ENCODE peak calls at places on chromosome 22, in ten cellular contexts. One of them, this sample, is unnamed.

GRCh38 chr22:29308148-29308790 is 1.8 kb downstream of the GAS2L1 start:
- DNase-seq in PC-9: no peak
- DNase-seq in prostate gland: no peak
- DNase-seq in adrenal gland: peak; percentile 42
- DNase-seq in fibroblast of lung: no peak
- DNase-seq in RWPE1: no peak
- DNase-seq in gastrocnemius medialis: no peak
- DNase-seq in B cell: no peak
- DNase-seq in cardiac fibroblast: no peak
- DNase-seq in endodermal cell: no peak
- DNase-seq in this sample: no peak

GRCh38 chr22:45420539-45420938 is 7.0 kb downstream of the RIBC2 start:
- DNase-seq in PC-9: no peak
- DNase-seq in prostate gland: no peak
- DNase-seq in adrenal gland: no peak
- DNase-seq in fibroblast of lung: no peak
- DNase-seq in RWPE1: no peak
- DNase-seq in gastrocnemius medialis: no peak
- DNase-seq in B cell: no peak
- DNase-seq in cardiac fibroblast: no peak
- DNase-seq in endodermal cell: no peak
- DNase-seq in this sample: no peak

GRCh38 chr22:43992331-43992821 is 31.7 kb upstream of the PARVB start:
- DNase-seq in PC-9: no peak
- DNase-seq in prostate gland: no peak
- DNase-seq in adrenal gland: no peak
- DNase-seq in fibroblast of lung: peak; percentile 72
- DNase-seq in RWPE1: no peak
- DNase-seq in gastrocnemius medialis: no peak
- DNase-seq in B cell: no peak
- DNase-seq in cardiac fibroblast: peak; percentile 25
- DNase-seq in endodermal cell: no peak
- DNase-seq in this sample: no peak

GRCh38 chr22:32754413-32755041 is 47.0 kb upstream of the TIMP3 start:
- DNase-seq in PC-9: peak; percentile 34
- DNase-seq in prostate gland: no peak
- DNase-seq in adrenal gland: peak; percentile 35
- DNase-seq in fibroblast of lung: peak; percentile 50
- DNase-seq in RWPE1: peak; percentile 29
- DNase-seq in gastrocnemius medialis: peak; percentile 72
- DNase-seq in B cell: no peak
- DNase-seq in cardiac fibroblast: peak; percentile 63
- DNase-seq in endodermal cell: no peak
- DNase-seq in this sample: no peak

GRCh38 chr22:24175160-24175808 is 6.0 kb upstream of the SUSD2 start:
- DNase-seq in PC-9: peak; percentile 63
- DNase-seq in prostate gland: peak; percentile 73
- DNase-seq in adrenal gland: peak; percentile 85
- DNase-seq in fibroblast of lung: peak; percentile 54
- DNase-seq in RWPE1: peak; percentile 43
- DNase-seq in gastrocnemius medialis: peak; percentile 70
- DNase-seq in B cell: peak; percentile 66
- DNase-seq in cardiac fibroblast: peak; percentile 81
- DNase-seq in endodermal cell: peak; percentile 95
- DNase-seq in this sample: peak; percentile 88

GRCh38 chr22:44746836-44747519 is 5.4 kb upstream of the ARHGAP8 start:
- DNase-seq in PC-9: no peak
- DNase-seq in prostate gland: no peak
- DNase-seq in adrenal gland: peak; percentile 86
- DNase-seq in fibroblast of lung: no peak
- DNase-seq in RWPE1: no peak
- DNase-seq in gastrocnemius medialis: no peak
- DNase-seq in B cell: no peak
- DNase-seq in cardiac fibroblast: no peak
- DNase-seq in endodermal cell: peak; percentile 76
- DNase-seq in this sample: no peak

GRCh38 chr22:17606472-17606871 is 22.1 kb downstream of the ATP6V1E1 start:
- DNase-seq in PC-9: no peak
- DNase-seq in prostate gland: no peak
- DNase-seq in adrenal gland: no peak
- DNase-seq in fibroblast of lung: peak; percentile 6
- DNase-seq in RWPE1: no peak
- DNase-seq in gastrocnemius medialis: no peak
- DNase-seq in B cell: no peak
- DNase-seq in cardiac fibroblast: no peak
- DNase-seq in endodermal cell: no peak
- DNase-seq in this sample: no peak

GRCh38 chr22:24146190-24146616 is 35.1 kb upstream of the SUSD2 start:
- DNase-seq in PC-9: peak; percentile 64
- DNase-seq in prostate gland: peak; percentile 34
- DNase-seq in adrenal gland: peak; percentile 58
- DNase-seq in fibroblast of lung: peak; percentile 58
- DNase-seq in RWPE1: no peak
- DNase-seq in gastrocnemius medialis: peak; percentile 75
- DNase-seq in B cell: peak; percentile 57
- DNase-seq in cardiac fibroblast: peak; percentile 72
- DNase-seq in endodermal cell: peak; percentile 80
- DNase-seq in this sample: peak; percentile 44

GRCh38 chr22:33652596-33652995 is 267.7 kb downstream of the LARGE1 start:
- DNase-seq in PC-9: no peak
- DNase-seq in prostate gland: no peak
- DNase-seq in adrenal gland: peak; percentile 68
- DNase-seq in fibroblast of lung: peak; percentile 58
- DNase-seq in RWPE1: no peak
- DNase-seq in gastrocnemius medialis: no peak
- DNase-seq in B cell: no peak
- DNase-seq in cardiac fibroblast: no peak
- DNase-seq in endodermal cell: no peak
- DNase-seq in this sample: no peak

GRCh38 chr22:46990937-46991520 is 228.6 kb downstream of the TBC1D22A start:
- DNase-seq in PC-9: no peak
- DNase-seq in prostate gland: no peak
- DNase-seq in adrenal gland: peak; percentile 23
- DNase-seq in fibroblast of lung: no peak
- DNase-seq in RWPE1: no peak
- DNase-seq in gastrocnemius medialis: no peak
- DNase-seq in B cell: no peak
- DNase-seq in cardiac fibroblast: no peak
- DNase-seq in endodermal cell: no peak
- DNase-seq in this sample: no peak

GRCh38 chr22:46196268-46196667 is 45.9 kb downstream of the PPARA start:
- DNase-seq in PC-9: no peak
- DNase-seq in prostate gland: peak; percentile 31
- DNase-seq in adrenal gland: peak; percentile 63
- DNase-seq in fibroblast of lung: no peak
- DNase-seq in RWPE1: no peak
- DNase-seq in gastrocnemius medialis: peak; percentile 86
- DNase-seq in B cell: no peak
- DNase-seq in cardiac fibroblast: no peak
- DNase-seq in endodermal cell: no peak
- DNase-seq in this sample: no peak

GRCh38 chr22:30265851-30266444 is 703 bp downstream of the OSM start:
- DNase-seq in PC-9: no peak
- DNase-seq in prostate gland: no peak
- DNase-seq in adrenal gland: no peak
- DNase-seq in fibroblast of lung: no peak
- DNase-seq in RWPE1: no peak
- DNase-seq in gastrocnemius medialis: no peak
- DNase-seq in B cell: peak; percentile 80
- DNase-seq in cardiac fibroblast: no peak
- DNase-seq in endodermal cell: peak; percentile 67
- DNase-seq in this sample: no peak

GRCh38 chr22:50258361-50259292 is 2.9 kb downstream of the MAPK12 start:
- DNase-seq in PC-9: no peak
- DNase-seq in prostate gland: no peak
- DNase-seq in adrenal gland: no peak
- DNase-seq in fibroblast of lung: no peak
- DNase-seq in RWPE1: no peak
- DNase-seq in gastrocnemius medialis: peak; percentile 98
- DNase-seq in B cell: no peak
- DNase-seq in cardiac fibroblast: no peak
- DNase-seq in endodermal cell: no peak
- DNase-seq in this sample: no peak
- TF ChIP-seq CTCF in PC-9: no peak
- TF ChIP-seq CTCF in prostate gland: no peak
- TF ChIP-seq CTCF in adrenal gland: no peak
- TF ChIP-seq CTCF in fibroblast of lung: no peak
- TF ChIP-seq CTCF in RWPE1: no peak
- TF ChIP-seq CTCF in gastrocnemius medialis: no peak
- TF ChIP-seq CTCF in B cell: no peak
- TF ChIP-seq CTCF in cardiac fibroblast: no peak
- TF ChIP-seq CTCF in endodermal cell: no peak
- TF ChIP-seq CTCF in this sample: no peak

GRCh38 chr22:35894937-35895708 is 133.5 kb downstream of the RBFOX2 start:
- DNase-seq in PC-9: peak; percentile 49
- DNase-seq in prostate gland: peak; percentile 51
- DNase-seq in adrenal gland: peak; percentile 59
- DNase-seq in fibroblast of lung: peak; percentile 72
- DNase-seq in RWPE1: peak; percentile 70
- DNase-seq in gastrocnemius medialis: peak; percentile 60
- DNase-seq in B cell: no peak
- DNase-seq in cardiac fibroblast: peak; percentile 84
- DNase-seq in endodermal cell: no peak
- DNase-seq in this sample: no peak

GRCh38 chr22:35892192-35892591 is 136.4 kb downstream of the RBFOX2 start:
- DNase-seq in PC-9: no peak
- DNase-seq in prostate gland: no peak
- DNase-seq in adrenal gland: peak; percentile 38
- DNase-seq in fibroblast of lung: peak; percentile 89
- DNase-seq in RWPE1: no peak
- DNase-seq in gastrocnemius medialis: no peak
- DNase-seq in B cell: no peak
- DNase-seq in cardiac fibroblast: peak; percentile 80
- DNase-seq in endodermal cell: no peak
- DNase-seq in this sample: no peak

GRCh38 chr22:35893698-35894097 is 134.9 kb downstream of the RBFOX2 start:
- DNase-seq in PC-9: no peak
- DNase-seq in prostate gland: no peak
- DNase-seq in adrenal gland: no peak
- DNase-seq in fibroblast of lung: no peak
- DNase-seq in RWPE1: no peak
- DNase-seq in gastrocnemius medialis: no peak
- DNase-seq in B cell: no peak
- DNase-seq in cardiac fibroblast: peak; percentile 43
- DNase-seq in endodermal cell: no peak
- DNase-seq in this sample: no peak

GRCh38 chr22:35896306-35896705 is 132.3 kb downstream of the RBFOX2 start:
- DNase-seq in PC-9: no peak
- DNase-seq in prostate gland: no peak
- DNase-seq in adrenal gland: no peak
- DNase-seq in fibroblast of lung: no peak
- DNase-seq in RWPE1: no peak
- DNase-seq in gastrocnemius medialis: no peak
- DNase-seq in B cell: no peak
- DNase-seq in cardiac fibroblast: no peak
- DNase-seq in endodermal cell: no peak
- DNase-seq in this sample: no peak

DNA sequence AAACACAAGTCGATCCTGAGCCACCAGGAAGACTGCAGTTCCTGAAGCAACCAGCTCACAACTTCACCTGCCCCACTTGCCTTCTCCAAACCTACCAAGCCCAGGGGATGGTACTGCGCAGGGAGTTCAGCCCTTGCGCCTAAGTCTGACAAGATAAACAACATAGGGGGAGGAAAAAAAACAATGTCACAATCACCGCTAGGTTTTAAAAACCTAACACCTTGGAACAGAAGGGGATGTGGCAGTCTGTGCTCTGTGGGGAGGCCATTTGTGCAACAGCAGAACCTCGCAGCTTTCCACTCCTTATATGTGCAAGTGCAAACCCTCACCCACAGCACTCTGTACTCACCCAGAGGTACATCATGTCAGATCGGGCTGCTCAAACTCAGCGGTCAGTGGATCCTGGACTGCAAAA is 134.2 kb downstream of the RBFOX2 start:
- DNase-seq in PC-9: no peak
- DNase-seq in prostate gland: no peak
- DNase-seq in adrenal gland: no peak
- DNase-seq in fibroblast of lung: no peak
- DNase-seq in RWPE1: no peak
- DNase-seq in gastrocnemius medialis: peak; percentile 77
- DNase-seq in B cell: no peak
- DNase-seq in cardiac fibroblast: no peak
- DNase-seq in endodermal cell: no peak
- DNase-seq in this sample: no peak
- TF ChIP-seq CTCF in PC-9: no peak
- TF ChIP-seq CTCF in prostate gland: no peak
- TF ChIP-seq CTCF in adrenal gland: no peak
- TF ChIP-seq CTCF in fibroblast of lung: peak; percentile 1
- TF ChIP-seq CTCF in RWPE1: no peak
- TF ChIP-seq CTCF in gastrocnemius medialis: no peak
- TF ChIP-seq CTCF in B cell: no peak
- TF ChIP-seq CTCF in cardiac fibroblast: no peak
- TF ChIP-seq CTCF in endodermal cell: peak; percentile 51
- TF ChIP-seq CTCF in this sample: no peak

DNA sequence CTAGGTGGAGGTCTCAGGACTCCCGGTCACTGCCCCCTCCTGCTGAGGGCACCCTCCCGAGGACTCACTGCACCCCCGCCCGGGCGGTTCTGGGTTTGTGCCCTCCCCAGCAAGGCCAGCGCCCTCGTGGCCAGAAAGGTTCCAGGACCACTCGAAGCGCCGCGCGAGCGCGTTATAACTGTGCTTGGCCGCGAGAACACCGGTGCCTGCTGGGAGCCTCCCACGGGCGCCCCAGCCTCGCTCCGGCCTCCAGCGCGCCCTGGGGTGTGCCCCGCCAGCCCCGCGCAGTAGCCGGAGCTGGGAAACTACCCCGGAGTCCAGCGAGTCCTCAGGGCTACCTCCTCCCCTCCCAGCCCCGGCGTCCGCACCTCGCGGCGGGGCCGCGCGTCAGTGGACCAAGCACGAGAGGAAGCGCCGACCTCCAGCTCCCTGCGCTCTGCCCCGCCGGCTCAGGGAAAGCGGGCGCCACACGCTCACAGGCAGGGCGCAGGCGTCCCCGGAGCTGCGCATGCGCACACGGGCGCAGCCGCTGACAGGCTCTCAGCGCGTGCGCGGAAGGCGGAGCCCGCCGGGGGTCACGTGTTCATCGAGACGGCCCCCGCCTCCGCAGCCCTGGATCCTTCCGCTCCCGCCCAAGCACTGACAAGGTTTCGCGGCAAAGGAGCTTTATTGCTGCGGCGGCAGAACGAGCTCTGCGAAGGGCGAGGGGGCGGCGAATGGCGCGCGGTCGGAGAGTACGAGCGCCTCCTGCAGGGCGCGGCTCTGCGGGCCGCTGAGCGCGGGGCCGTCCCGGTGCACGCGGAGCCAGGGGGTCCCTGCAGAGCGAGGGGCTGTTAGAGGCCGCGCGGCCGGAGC is at the start of gene SCO2:
- DNase-seq in PC-9: peak; percentile 97
- DNase-seq in prostate gland: peak; percentile 97
- DNase-seq in adrenal gland: peak; percentile 97
- DNase-seq in fibroblast of lung: peak; percentile 97
- DNase-seq in RWPE1: peak; percentile 95
- DNase-seq in gastrocnemius medialis: peak; percentile 91
- DNase-seq in B cell: peak; percentile 97
- DNase-seq in cardiac fibroblast: peak; percentile 97
- DNase-seq in endodermal cell: peak; percentile 98
- DNase-seq in this sample: peak; percentile 97
- TF ChIP-seq CTCF in PC-9: peak; percentile 31
- TF ChIP-seq CTCF in prostate gland: peak; percentile 78
- TF ChIP-seq CTCF in adrenal gland: no peak
- TF ChIP-seq CTCF in fibroblast of lung: no peak
- TF ChIP-seq CTCF in RWPE1: no peak
- TF ChIP-seq CTCF in gastrocnemius medialis: peak; percentile 57
- TF ChIP-seq CTCF in B cell: no peak
- TF ChIP-seq CTCF in cardiac fibroblast: peak; percentile 31
- TF ChIP-seq CTCF in endodermal cell: peak; percentile 73
- TF ChIP-seq CTCF in this sample: peak; percentile 14

GRCh38 chr22:20174785-20175596 is 24.1 kb upstream of the CCDC188 start:
- DNase-seq in PC-9: no peak
- DNase-seq in prostate gland: no peak
- DNase-seq in adrenal gland: no peak
- DNase-seq in fibroblast of lung: peak; percentile 15
- DNase-seq in RWPE1: peak; percentile 10
- DNase-seq in gastrocnemius medialis: no peak
- DNase-seq in B cell: no peak
- DNase-seq in cardiac fibroblast: peak; percentile 31
- DNase-seq in endodermal cell: peak; percentile 61
- DNase-seq in this sample: peak; percentile 45
- TF ChIP-seq CTCF in PC-9: no peak
- TF ChIP-seq CTCF in prostate gland: no peak
- TF ChIP-seq CTCF in adrenal gland: no peak
- TF ChIP-seq CTCF in fibroblast of lung: peak; percentile 33
- TF ChIP-seq CTCF in RWPE1: no peak
- TF ChIP-seq CTCF in gastrocnemius medialis: no peak
- TF ChIP-seq CTCF in B cell: no peak
- TF ChIP-seq CTCF in cardiac fibroblast: peak; percentile 55
- TF ChIP-seq CTCF in endodermal cell: peak; percentile 63
- TF ChIP-seq CTCF in this sample: no peak